ENCODE peak calls at places on chromosomes 13 and 19, in seven cellular contexts. Y is SK-N-SH, U is GM06990, W is GM23338, N is uterus, B is RWPE1, K is A549. P is an unnamed sample.

GRCh38 chr13:48985751-48986150 is 10.0 kb downstream of the FNDC3A start:
- DNase-seq in B (no peak), U (no peak), K (no peak), N (no peak), Y (no peak), W (no peak), P (no peak)

GRCh38 chr19:31154021-31154420 is 195.2 kb downstream of the TSHZ3 start:
- DNase-seq in U (no peak), Y (no peak), B (peak), W (no peak), N (no peak), K (no peak), P (no peak)

GRCh38 chr19:3648037-3648905 is 21.7 kb upstream of the CACTIN start:
- DNase-seq in W (no peak), K (no peak), B (no peak), N (no peak), Y (no peak), U (no peak), P (no peak)

GRCh38 chr13:60448907-60449510 is 52.0 kb downstream of the TDRD3 start:
- DNase-seq in W (peak), N (no peak), K (peak), U (no peak), Y (peak), B (peak), P (peak)

GRCh38 chr19:925912-926594 is at the start of gene ARID3A:
- DNase-seq in K (peak), W (no peak), N (no peak), Y (peak), B (peak), U (no peak), P (no peak)

GRCh38 chr13:58397596-58398387 is 766.2 kb downstream of the PCDH17 start:
- DNase-seq in N (no peak), W (no peak), U (no peak), B (no peak), Y (no peak), K (no peak), P (no peak)

GRCh38 chr19:10566658-10567410 is 1.0 kb upstream of the KRI1 start:
- DNase-seq in W (no peak), N (no peak), Y (no peak), B (no peak), K (no peak), U (peak), P (peak)

GRCh38 chr19:51784109-51784785 is 10.7 kb upstream of the FPR3 start:
- DNase-seq in N (no peak), U (no peak), W (no peak), K (no peak), Y (no peak), B (no peak), P (no peak)

GRCh38 chr13:111637365-111637764 is 316.9 kb downstream of the TEX29 start:
- DNase-seq in B (no peak), K (no peak), N (no peak), Y (no peak), W (no peak), U (no peak), P (no peak)

GRCh38 chr19:41426952-41427646 is at the start of gene B3GNT8:
- DNase-seq in Y (peak), U (peak), K (no peak), N (peak), W (peak), B (peak), P (peak)

GRCh38 chr13:40230833-40231266 is 435.6 kb downstream of the FOXO1 start:
- DNase-seq in K (no peak), Y (no peak), W (no peak), U (no peak), N (no peak), B (no peak), P (no peak)

GRCh38 chr19:53865523-53865917 is 2.2 kb upstream of the MYADM start:
- DNase-seq in K (peak), B (no peak), U (no peak), Y (no peak), N (no peak), W (no peak), P (peak)

GRCh38 chr13:75636339-75637095 is 387 bp downstream of the LMO7 start:
- DNase-seq in W (peak), K (no peak), Y (peak), U (peak), N (peak), B (peak), P (peak)

GRCh38 chr19:53659292-53659691 is 27.5 kb downstream of the DPRX start:
- DNase-seq in Y (peak), K (no peak), N (no peak), U (no peak), B (peak), W (peak), P (peak)

GRCh38 chr13:67620665-67621064 is 390.5 kb upstream of the PCDH9 start:
- DNase-seq in K (no peak), W (no peak), Y (no peak), B (no peak), U (no peak), N (no peak), P (no peak)

GRCh38 chr19:405138-405965 is 3.6 kb downstream of the C2CD4C start:
- DNase-seq in K (no peak), Y (peak), N (no peak), U (no peak), B (no peak), W (no peak), P (no peak)

GRCh38 chr19:56113071-56113632 is 7.9 kb downstream of the ZNF787 start:
- DNase-seq in W (no peak), Y (no peak), K (no peak), U (no peak), N (no peak), B (no peak), P (no peak)

GRCh38 chr19:55158848-55159793 is 1.6 kb upstream of the TNNI3 start:
- DNase-seq in N (no peak), W (no peak), U (no peak), Y (no peak), B (peak), K (peak), P (peak)

GRCh38 chr19:23070353-23070781 is 46.5 kb upstream of the ZNF730 start:
- DNase-seq in U (no peak), N (peak), W (peak), Y (peak), B (no peak), K (no peak), P (peak)

GRCh38 chr19:46604781-46605355 is 3.7 kb downstream of the CALM3 start:
- DNase-seq in B (no peak), K (no peak), Y (peak), U (no peak), N (no peak), W (no peak), P (no peak)

GRCh38 chr19:27858981-27859581 is 1353.9 kb downstream of the UQCRFS1 start:
- DNase-seq in W (no peak), N (no peak), B (no peak), Y (no peak), K (no peak), U (no peak), P (no peak)

GRCh38 chr13:106376411-106377112 is 158.9 kb downstream of the EFNB2 start:
- DNase-seq in K (peak), Y (no peak), U (no peak), N (peak), B (peak), W (peak), P (peak)

GRCh38 chr13:102401305-102401704 is 543 bp downstream of the FGF14 start:
- DNase-seq in W (no peak), N (no peak), U (no peak), K (no peak), B (no peak), Y (peak), P (peak)

DNA sequence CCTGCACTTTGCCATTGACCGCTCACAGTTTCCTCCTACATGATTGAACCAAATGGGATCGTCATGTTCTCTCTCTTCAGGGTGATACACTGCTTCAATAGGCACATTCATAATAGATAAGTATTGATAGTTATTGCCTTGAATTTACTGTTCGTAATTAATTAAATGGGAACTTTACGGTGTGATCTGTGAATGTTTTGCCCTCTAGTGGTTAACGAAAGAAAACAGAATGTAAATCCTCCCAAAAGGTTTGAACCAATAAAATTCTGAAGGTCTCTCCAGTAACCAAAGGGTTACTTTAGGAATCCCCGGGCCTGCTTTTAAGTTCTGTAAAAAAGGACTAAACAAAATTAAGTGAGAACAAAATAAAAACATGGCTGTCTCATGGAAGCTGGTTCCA is 389.3 kb downstream of the DACH1 start:
- DNase-seq in Y (no peak), W (peak), B (peak), N (no peak), U (no peak), K (no peak), P (no peak)
- TF ChIP-seq CTCF in Y (peak), W (peak), B (peak), N (no peak), U (peak), K (peak), P (peak)

DNA sequence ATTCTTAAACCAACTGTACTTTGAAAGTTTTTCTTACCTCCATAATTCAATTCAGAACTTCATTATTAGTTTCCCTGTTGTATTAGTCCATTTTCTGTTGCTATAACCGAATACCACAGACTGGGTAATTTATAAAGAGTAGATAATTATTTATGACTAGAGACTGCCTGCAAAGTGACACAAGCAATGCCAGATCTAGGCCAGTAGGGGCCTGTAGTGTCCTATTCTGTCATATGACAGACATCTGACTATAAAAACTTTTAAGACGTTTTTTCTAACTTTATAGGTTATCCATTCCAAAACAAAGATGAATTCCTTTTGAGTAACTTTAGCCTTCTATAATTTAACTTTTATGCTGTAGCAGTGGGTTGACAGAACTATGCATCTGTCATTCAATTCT is 2783.8 kb downstream of the PCDH9 start:
- DNase-seq in U (no peak), N (no peak), Y (peak), K (peak), W (peak), B (peak), P (no peak)
- TF ChIP-seq CTCF in U (no peak), N (no peak), Y (peak), K (peak), W (peak), B (peak), P (no peak)

GRCh38 chr19:34985249-34986022 is 14.7 kb upstream of the GRAMD1A start:
- DNase-seq in B (no peak), N (no peak), Y (no peak), U (no peak), K (no peak), W (peak), P (peak)
- TF ChIP-seq CTCF in B (no peak), N (no peak), Y (no peak), U (no peak), K (no peak), W (peak), P (no peak)

DNA sequence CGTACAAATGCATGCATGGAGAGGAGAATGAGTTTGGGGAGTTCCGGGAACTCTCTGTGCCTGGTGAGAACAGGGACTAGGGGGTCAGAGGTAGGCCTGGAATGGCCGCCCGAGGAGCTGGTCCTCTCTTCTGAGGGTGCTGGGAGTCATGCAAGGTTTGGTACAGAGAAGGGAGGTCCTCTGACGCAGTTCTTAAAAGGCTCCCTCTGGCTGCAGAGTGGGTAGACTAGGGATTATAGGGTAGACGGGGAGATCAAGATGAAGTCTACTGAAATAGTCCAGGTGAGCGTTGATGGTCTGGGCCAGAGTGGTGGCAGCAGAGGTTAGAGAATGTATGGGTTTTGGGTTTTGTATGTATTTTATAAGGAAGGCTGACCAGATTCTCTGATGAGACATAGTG is 796 bp downstream of the ZNF304 start:
- DNase-seq in U (no peak), B (no peak), W (peak), K (no peak), N (no peak), Y (no peak), P (peak)
- TF ChIP-seq CTCF in U (no peak), B (no peak), W (no peak), K (no peak), N (no peak), Y (no peak), P (no peak)

P was measured in activated CD8-positive, alpha-beta T cell treated with anti-CD3 and anti-CD28 coated beads for 36 hours.